ENCODE peak calls at places on chromosomes 6 and 20, in eight cellular contexts. P is adrenal gland; Y is CD8-positive, alpha-beta T cell; D is Peyer's patch; X is uterus; M is substantia nigra; T is small intestine; B is CD8-positive, alpha-beta memory T cell. G is an unnamed sample.

GRCh38 chr6:33993091-33993490 is 152.8 kb downstream of the GRM4 start:
- DNase-seq in P (no peak), Y (no peak), D (no peak), X (no peak), M (no peak), T (no peak), B (no peak), G (no peak)

GRCh38 chr6:28980797-28981390 is 24.2 kb downstream of the ZNF311 start:
- DNase-seq in P (peak), Y (peak), D (no peak), X (peak), M (no peak), T (peak), B (peak), G (no peak)

GRCh38 chr6:31797607-31798006 is 2.1 kb upstream of the VARS1 start:
- DNase-seq in P (no peak), Y (peak), D (no peak), X (no peak), M (no peak), T (no peak), B (no peak), G (no peak)

GRCh38 chr20:53869466-53870258 is 200.7 kb downstream of the BCAS1 start:
- DNase-seq in P (peak), Y (peak), D (no peak), X (peak), M (peak), T (peak), B (peak), G (no peak)

GRCh38 chr20:52484438-52484837 is 292.9 kb upstream of the ZFP64 start:
- DNase-seq in P (no peak), Y (no peak), D (no peak), X (no peak), M (no peak), T (no peak), B (no peak), G (no peak)

GRCh38 chr20:33061626-33062025 is 7.9 kb downstream of the BPIFB3 start:
- DNase-seq in P (no peak), Y (no peak), D (no peak), X (no peak), M (no peak), T (no peak), B (no peak), G (no peak)

GRCh38 chr20:9043364-9043763 is 25.5 kb upstream of the PLCB4 start:
- DNase-seq in P (no peak), Y (no peak), D (no peak), X (no peak), M (no peak), T (no peak), B (no peak), G (no peak)

GRCh38 chr6:4383910-4384637 is 248.7 kb upstream of the ECI2 start:
- DNase-seq in P (no peak), Y (no peak), D (no peak), X (no peak), M (no peak), T (no peak), B (no peak), G (no peak)

GRCh38 chr20:61426361-61426760 is 174.3 kb downstream of the CDH4 start:
- DNase-seq in P (no peak), Y (no peak), D (no peak), X (no peak), M (no peak), T (no peak), B (no peak), G (no peak)

GRCh38 chr6:7243188-7243942 is 69.6 kb downstream of the SSR1 start:
- DNase-seq in P (peak), Y (no peak), D (no peak), X (no peak), M (no peak), T (peak), B (no peak), G (no peak)

GRCh38 chr6:10383312-10384063 is 31.4 kb downstream of the TFAP2A start:
- DNase-seq in P (no peak), Y (no peak), D (no peak), X (no peak), M (no peak), T (no peak), B (no peak), G (no peak)
- H3K27ac ChIP-seq in P (no peak), Y (no peak), D (no peak), X (no peak), M (no peak), T (no peak), B (no peak), G (no peak)

GRCh38 chr6:142927904-142928303 is 17.1 kb downstream of the HIVEP2 start:
- DNase-seq in P (no peak), Y (peak), D (no peak), X (no peak), M (no peak), T (peak), B (no peak), G (no peak)

GRCh38 chr6:142927274-142927586 is 17.7 kb downstream of the HIVEP2 start:
- DNase-seq in P (no peak), Y (no peak), D (no peak), X (no peak), M (no peak), T (no peak), B (no peak), G (no peak)

GRCh38 chr6:142932788-142933362 is 12.1 kb downstream of the HIVEP2 start:
- DNase-seq in P (no peak), Y (no peak), D (no peak), X (no peak), M (no peak), T (no peak), B (no peak), G (no peak)

GRCh38 chr6:142926494-142927273 is 18.3 kb downstream of the HIVEP2 start:
- DNase-seq in P (peak), Y (peak), D (peak), X (peak), M (peak), T (peak), B (peak), G (peak)

DNA sequence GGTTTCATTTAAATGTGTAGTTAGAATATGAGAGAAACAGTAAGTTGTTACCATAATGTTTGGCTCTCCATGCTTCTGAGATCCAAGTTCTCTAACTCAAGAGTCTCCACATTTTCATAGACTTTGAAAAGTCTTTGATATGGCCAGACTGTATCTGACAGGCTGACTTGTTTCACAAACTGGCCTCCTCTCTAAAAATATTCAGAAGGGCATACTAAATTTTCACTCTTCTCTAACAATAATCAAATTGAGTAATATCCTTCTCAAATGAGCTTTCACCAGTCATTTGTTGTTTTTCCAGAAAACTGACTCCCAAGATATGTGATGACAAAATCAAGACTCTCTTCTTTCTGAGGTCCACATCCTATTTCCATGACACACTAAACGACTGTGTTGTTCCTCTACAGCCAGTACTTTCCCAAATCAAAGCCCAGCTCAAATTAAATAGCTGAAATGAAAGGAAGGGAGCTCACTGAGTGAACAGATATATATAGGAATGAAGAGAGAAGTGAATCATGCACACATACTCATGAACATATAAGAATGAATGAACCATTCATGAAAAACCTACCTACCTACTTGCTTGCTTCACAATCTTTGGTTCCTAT is 15.1 kb downstream of the HIVEP2 start:
- DNase-seq in P (no peak), Y (no peak), D (no peak), X (no peak), M (no peak), T (no peak), B (no peak), G (no peak)
- H3K27ac ChIP-seq in P (no peak), Y (no peak), D (no peak), X (no peak), M (no peak), T (no peak), B (no peak), G (no peak)

DNA sequence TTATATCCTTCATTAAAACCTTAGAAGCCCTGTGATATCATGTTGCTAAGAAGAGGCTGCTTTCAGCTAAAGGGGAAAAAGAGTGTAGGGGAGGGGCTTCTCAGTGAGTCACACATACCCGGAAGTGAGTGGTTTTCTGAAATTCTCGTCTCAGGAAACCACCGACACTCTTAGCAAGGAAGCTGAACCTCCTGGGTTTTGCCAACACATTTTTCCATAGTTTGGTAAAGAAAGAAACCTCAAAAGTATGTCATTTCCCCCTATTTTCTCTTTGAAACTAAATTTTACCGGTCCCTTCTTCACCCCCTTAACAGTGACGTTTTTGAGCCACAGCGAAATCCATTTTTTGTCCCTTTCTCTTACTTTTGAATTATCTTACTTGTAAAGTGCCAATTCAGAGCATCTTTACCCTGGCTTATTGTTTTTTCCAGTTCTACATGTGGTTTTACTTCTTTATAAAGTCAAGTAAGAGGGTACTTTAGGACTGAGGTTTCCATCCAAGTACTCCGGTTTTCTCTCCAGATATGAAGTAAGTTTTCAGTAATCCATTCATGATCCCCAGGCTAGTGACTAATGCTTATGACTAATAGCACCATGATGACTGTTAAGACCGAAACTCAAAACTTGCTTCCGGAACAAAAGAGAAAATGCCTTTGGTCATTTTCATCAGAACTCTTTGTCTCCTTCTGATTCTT is 219.3 kb downstream of the ARHGAP18 start:
- DNase-seq in P (peak), Y (peak), D (no peak), X (peak), M (no peak), T (peak), B (peak), G (no peak)
- H3K27ac ChIP-seq in P (peak), Y (peak), D (peak), X (peak), M (no peak), T (peak), B (peak), G (peak)

GRCh38 chr6:20932284-20932683 is 398.0 kb downstream of the CDKAL1 start:
- DNase-seq in P (no peak), Y (no peak), D (no peak), X (no peak), M (no peak), T (no peak), B (no peak), G (no peak)
- H3K27ac ChIP-seq in P (no peak), Y (no peak), D (no peak), X (no peak), M (no peak), T (no peak), B (no peak), G (no peak)